ENCODE peak calls at places on chromosome 20, in nine cellular contexts. T is fibroblast of lung, W is GM23338, A is osteoblast, X is IMR-90, Q is OCI-LY7, D is PC-3, L is H9, C is HepG2. K is an unnamed sample.

GRCh38 chr20:62831361-62831788 is 14.5 kb downstream of the COL9A3 start:
- DNase-seq in Q (no peak), C (no peak), W (no peak), D (no peak), A (peak), L (no peak), T (no peak), X (no peak), K (no peak)

GRCh38 chr20:29297411-29298270 is 1959.8 kb upstream of the DEFB115 start:
- DNase-seq in A (peak), D (no peak), L (no peak), T (no peak), Q (no peak), W (no peak), X (no peak), C (no peak), K (no peak)

GRCh38 chr20:5191829-5192569 is 65.2 kb downstream of the CDS2 start:
- DNase-seq in T (peak), W (peak), Q (peak), X (peak), D (peak), L (peak), C (peak), A (peak), K (peak)

GRCh38 chr20:6920991-6921613 is 153.6 kb downstream of the BMP2 start:
- DNase-seq in A (no peak), Q (no peak), W (no peak), C (no peak), X (no peak), D (peak), T (peak), L (no peak), K (no peak)

GRCh38 chr20:3632311-3633004 is 30.7 kb downstream of the GFRA4 start:
- DNase-seq in D (peak), W (no peak), C (peak), L (no peak), Q (no peak), T (no peak), A (no peak), X (no peak), K (no peak)

GRCh38 chr20:49937023-49937929 is 1.1 kb downstream of the RNF114 start:
- DNase-seq in L (no peak), W (peak), T (peak), X (no peak), D (peak), Q (no peak), A (no peak), C (no peak), K (no peak)

GRCh38 chr20:14780508-14780907 is 443.1 kb upstream of the FLRT3 start:
- DNase-seq in X (no peak), T (no peak), C (no peak), L (no peak), Q (no peak), W (no peak), A (no peak), D (peak), K (no peak)

GRCh38 chr20:62737271-62737761 is 28.7 kb downstream of the NTSR1 start:
- DNase-seq in A (peak), Q (no peak), D (no peak), X (no peak), L (no peak), W (no peak), C (no peak), T (peak), K (no peak)

GRCh38 chr20:62441986-62442539 is 14.7 kb upstream of the RBBP8NL start:
- DNase-seq in X (no peak), D (no peak), T (no peak), A (no peak), W (no peak), Q (no peak), L (no peak), C (no peak), K (no peak)

GRCh38 chr20:60057123-60057865 is 99.1 kb downstream of the CDH26 start:
- DNase-seq in W (peak), C (peak), L (peak), D (peak), X (peak), T (peak), A (peak), Q (peak), K (peak)

GRCh38 chr20:3046677-3047462 is 1.0 kb downstream of the MRPS26 start:
- DNase-seq in W (peak), X (no peak), D (peak), L (peak), C (peak), A (no peak), T (peak), Q (peak), K (no peak)

GRCh38 chr20:48921168-48921882 is at the start of gene ARFGEF2:
- DNase-seq in T (peak), Q (peak), A (peak), X (peak), D (peak), C (peak), W (peak), L (peak), K (peak)

GRCh38 chr20:13681248-13682125 is 42.8 kb upstream of the TASP1 start:
- DNase-seq in A (no peak), C (peak), Q (no peak), W (no peak), D (peak), X (no peak), L (no peak), T (no peak), K (peak)

GRCh38 chr20:62258499-62259293 is 20.4 kb downstream of the OSBPL2 start:
- DNase-seq in C (no peak), A (peak), D (peak), L (no peak), W (no peak), T (peak), Q (no peak), X (peak), K (no peak)

GRCh38 chr20:61724376-61724775 is 341.3 kb downstream of the TAF4 start:
- DNase-seq in D (no peak), X (no peak), A (peak), Q (no peak), L (peak), W (peak), T (peak), C (peak), K (peak)

GRCh38 chr20:56032251-56032650 is 26.9 kb upstream of the CBLN4 start:
- DNase-seq in Q (peak), X (no peak), A (no peak), T (no peak), C (no peak), L (no peak), W (peak), D (no peak), K (no peak)

GRCh38 chr20:36155629-36155971 is 1.1 kb downstream of the EPB41L1 start:
- DNase-seq in T (no peak), L (no peak), D (no peak), Q (no peak), A (peak), X (no peak), W (no peak), C (no peak), K (no peak)
- H2AFZ ChIP-seq in T (no peak), L (no peak), D (no peak), Q (no peak), A (no peak), X (no peak), W (no peak), C (no peak), K (no peak)

GRCh38 chr20:1803216-1804128 is 91.7 kb upstream of the SIRPA start:
- DNase-seq in Q (no peak), W (peak), T (peak), A (peak), L (peak), X (peak), C (no peak), D (no peak), K (no peak)
- H2AFZ ChIP-seq in Q (no peak), W (peak), T (peak), A (peak), L (peak), X (peak), C (no peak), D (no peak), K (no peak)

GRCh38 chr20:53931597-53931996 is 138.8 kb downstream of the BCAS1 start:
- DNase-seq in T (no peak), X (no peak), W (no peak), L (no peak), Q (no peak), A (no peak), D (no peak), C (no peak), K (no peak)

GRCh38 chr20:53929974-53930650 is 140.3 kb downstream of the BCAS1 start:
- DNase-seq in T (no peak), Q (peak), X (no peak), D (no peak), W (no peak), L (no peak), C (no peak), A (no peak), K (no peak)

GRCh38 chr20:53929399-53929798 is 141.0 kb downstream of the BCAS1 start:
- DNase-seq in D (no peak), Q (no peak), A (no peak), C (no peak), L (no peak), T (no peak), W (no peak), X (no peak), K (no peak)

GRCh38 chr20:53933232-53933846 is 137.1 kb downstream of the BCAS1 start:
- DNase-seq in C (no peak), W (no peak), T (no peak), D (no peak), X (no peak), A (no peak), Q (no peak), L (no peak), K (no peak)

GRCh38 chr20:53930651-53931504 is 139.5 kb downstream of the BCAS1 start:
- DNase-seq in Q (peak), L (no peak), C (no peak), A (no peak), W (no peak), D (peak), X (peak), T (peak), K (no peak)
- H2AFZ ChIP-seq in Q (peak), L (no peak), C (peak), A (peak), W (peak), D (peak), X (no peak), T (no peak), K (peak)

DNA sequence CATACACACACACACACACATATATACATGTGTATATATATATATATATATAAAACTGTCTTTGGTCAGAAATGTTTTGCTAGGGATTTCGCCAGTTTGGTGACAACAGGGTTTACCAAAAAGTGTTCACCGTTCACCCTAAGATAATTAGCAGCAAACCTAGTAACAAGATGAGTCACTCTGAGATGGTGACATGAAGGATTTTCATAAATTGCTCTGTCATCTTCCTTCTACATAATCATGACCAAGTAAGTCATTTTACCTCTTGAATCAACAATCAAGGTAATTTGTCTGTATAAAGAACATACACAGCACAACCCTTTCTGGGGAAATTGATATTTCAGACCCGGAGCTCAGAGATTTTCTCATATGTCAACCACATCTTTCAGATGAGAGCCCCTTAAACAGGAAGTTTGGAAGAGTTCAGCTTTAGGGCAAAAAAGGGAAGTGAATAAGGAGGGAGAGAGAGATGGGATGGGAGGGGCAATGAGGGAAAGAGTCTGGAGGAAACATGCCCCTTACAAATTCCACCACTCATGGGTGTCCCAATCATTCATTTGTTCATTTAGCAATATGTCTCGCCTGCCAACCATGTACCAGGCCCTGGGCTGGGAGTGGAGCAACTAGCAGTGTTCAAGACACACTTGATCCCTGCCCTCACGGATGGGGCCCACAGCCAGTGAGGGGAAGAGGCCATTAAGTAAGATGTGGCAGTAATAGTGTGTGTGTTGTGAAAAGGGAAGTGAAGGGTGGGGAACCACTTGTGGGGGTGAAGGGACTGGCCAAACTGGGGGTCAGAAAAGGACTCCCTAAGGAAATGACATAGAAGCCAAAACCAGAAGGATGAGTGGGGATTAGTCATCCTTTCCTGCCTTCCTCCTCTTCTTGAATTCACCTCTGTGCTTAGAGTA is 191.0 kb downstream of the MAFB start:
- DNase-seq in X (no peak), W (no peak), Q (no peak), T (peak), D (no peak), C (no peak), A (no peak), L (no peak), K (peak)
- H2AFZ ChIP-seq in X (no peak), W (no peak), Q (no peak), T (no peak), D (no peak), C (no peak), A (peak), L (no peak), K (peak)

GRCh38 chr20:51059862-51060261 is 37.0 kb upstream of the KCNG1 start:
- DNase-seq in A (no peak), X (peak), L (no peak), T (peak), Q (no peak), W (no peak), C (no peak), D (no peak), K (no peak)
- H2AFZ ChIP-seq in A (no peak), X (no peak), L (no peak), T (no peak), Q (no peak), W (no peak), C (no peak), D (no peak), K (no peak)

DNA sequence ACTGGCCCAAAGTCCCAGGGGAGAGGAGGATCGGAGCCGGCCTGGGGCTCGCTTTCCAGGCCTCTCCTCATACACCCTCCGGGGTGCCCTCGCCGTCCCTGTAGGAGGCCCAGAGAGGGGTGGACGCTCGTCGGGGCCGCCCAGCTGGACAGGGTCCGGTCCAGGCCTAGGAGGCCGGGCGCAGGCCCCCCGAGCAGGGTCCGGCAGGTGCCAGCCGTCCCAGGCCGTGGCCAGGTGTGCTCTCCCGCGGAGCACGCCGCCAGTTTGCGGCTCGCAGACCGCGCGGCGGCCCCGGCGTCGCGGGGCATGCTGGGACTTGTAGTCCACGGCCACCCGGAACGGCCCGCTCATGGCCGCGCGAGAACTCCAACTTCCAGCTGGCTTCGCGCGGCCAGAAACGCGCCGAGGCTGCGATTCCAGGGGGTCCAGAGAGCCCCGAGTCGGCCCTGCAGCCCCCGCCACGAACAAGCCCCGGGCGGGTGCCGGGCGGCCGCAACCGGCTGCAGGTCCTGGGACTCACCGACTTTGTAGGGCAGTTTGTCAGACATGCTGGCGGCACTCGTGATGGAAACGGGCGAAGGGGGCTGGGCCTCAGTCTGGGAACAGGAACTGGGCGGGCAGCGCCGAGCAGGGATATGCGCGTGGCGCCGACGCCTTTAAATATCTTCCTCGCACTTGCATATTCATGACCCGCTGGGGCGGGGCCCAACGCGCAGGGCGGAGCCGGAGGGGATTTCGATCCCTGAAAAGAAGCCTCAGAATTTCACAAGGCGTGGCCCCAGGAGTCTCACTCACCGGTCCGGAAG is at the start of gene AHCY:
- DNase-seq in D (peak), T (peak), A (peak), Q (peak), L (peak), C (peak), X (peak), W (peak), K (peak)
- H2AFZ ChIP-seq in D (peak), T (peak), A (peak), Q (peak), L (no peak), C (no peak), X (peak), W (peak), K (peak)

GRCh38 chr20:47451602-47451904 is 50.1 kb upstream of the NCOA3 start:
- DNase-seq in D (no peak), Q (no peak), X (no peak), A (no peak), W (no peak), C (no peak), L (no peak), T (no peak), K (no peak)

GRCh38 chr20:47453167-47453782 is 48.4 kb upstream of the NCOA3 start:
- DNase-seq in A (peak), C (peak), D (peak), L (no peak), T (peak), Q (peak), W (no peak), X (peak), K (no peak)

GRCh38 chr20:47454298-47455132 is 47.2 kb upstream of the NCOA3 start:
- DNase-seq in Q (peak), L (no peak), X (no peak), C (peak), W (no peak), T (no peak), A (no peak), D (no peak), K (no peak)

GRCh38 chr20:47455133-47456040 is 46.3 kb upstream of the NCOA3 start:
- DNase-seq in C (peak), D (peak), W (no peak), Q (no peak), X (no peak), L (no peak), T (no peak), A (no peak), K (no peak)

GRCh38 chr20:47452736-47453161 is 48.9 kb upstream of the NCOA3 start:
- DNase-seq in C (no peak), D (no peak), T (no peak), X (no peak), L (no peak), W (no peak), A (no peak), Q (no peak), K (no peak)
- H2AFZ ChIP-seq in C (no peak), D (peak), T (no peak), X (peak), L (no peak), W (peak), A (peak), Q (peak), K (no peak)

DNA sequence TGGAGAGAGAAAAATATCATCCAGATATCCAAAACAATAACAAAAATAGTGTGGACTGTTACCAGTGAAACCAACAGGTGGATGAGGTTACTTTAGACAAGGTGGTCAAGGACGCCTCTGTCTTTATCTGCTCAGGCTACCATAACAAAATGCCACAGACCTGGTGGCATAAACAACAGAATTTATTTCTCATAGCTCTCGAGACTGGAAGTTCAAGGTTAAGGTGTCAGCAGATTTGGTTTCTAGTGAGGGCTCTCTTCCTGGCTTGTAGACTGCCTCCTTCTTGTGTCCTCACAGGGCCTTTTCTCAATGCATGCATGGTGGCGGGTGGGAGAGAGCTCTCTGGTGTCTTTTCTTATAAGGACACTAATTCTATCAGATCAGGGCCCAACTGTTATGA is 21.1 kb upstream of the LBP start:
- DNase-seq in T (no peak), W (no peak), L (no peak), D (no peak), C (no peak), X (no peak), Q (no peak), A (no peak), K (no peak)
- H2AFZ ChIP-seq in T (no peak), W (no peak), L (no peak), D (no peak), C (no peak), X (no peak), Q (no peak), A (no peak), K (no peak)

K was measured in K562.